ENCODE peak calls at places on chromosomes 6 and 20, in eight cellular contexts. B, F, X, S, O, R, H and A are unnamed samples.

GRCh38 chr6:71294121-71294523 is 5.5 kb downstream of the OGFRL1 start:
- DNase-seq in R (no peak), X (no peak), O (no peak), B (no peak), F (no peak), H (no peak), S (peak), A (no peak)

GRCh38 chr6:149057464-149057840 is 260.1 kb upstream of the TAB2 start:
- DNase-seq in H (no peak), S (no peak), R (no peak), B (no peak), O (no peak), F (no peak), X (no peak), A (no peak)

GRCh38 chr6:80223743-80224212 is 117.3 kb downstream of the BCKDHB start:
- DNase-seq in X (no peak), O (no peak), F (no peak), B (no peak), H (no peak), R (no peak), S (no peak), A (no peak)

GRCh38 chr6:27866370-27867050 is 45.7 kb downstream of the OR2B2 start:
- DNase-seq in O (no peak), S (no peak), R (no peak), F (no peak), H (no peak), B (no peak), X (no peak), A (peak)

GRCh38 chr6:163170294-163170883 is 244.1 kb upstream of the QKI start:
- DNase-seq in X (no peak), H (no peak), R (peak), O (no peak), S (peak), B (no peak), F (no peak), A (peak)

GRCh38 chr6:31581511-31582229 is 554 bp downstream of the LTB start:
- DNase-seq in S (no peak), R (no peak), O (no peak), X (no peak), H (no peak), F (no peak), B (no peak), A (no peak)

GRCh38 chr20:49724637-49725606 is 11.2 kb upstream of the B4GALT5 start:
- DNase-seq in H (peak), R (no peak), S (peak), X (no peak), B (no peak), O (peak), F (peak), A (peak)

GRCh38 chr20:1391640-1392442 is 1.0 kb downstream of the FKBP1A start:
- DNase-seq in R (no peak), X (no peak), S (no peak), B (no peak), F (no peak), O (no peak), H (no peak), A (peak)

GRCh38 chr6:20400476-20401402 is 940 bp upstream of the E2F3 start:
- DNase-seq in F (no peak), B (peak), R (no peak), H (peak), O (peak), X (peak), S (peak), A (peak)

GRCh38 chr6:132650413-132650812 is 8.6 kb downstream of the TAAR1 start:
- DNase-seq in R (no peak), X (no peak), B (no peak), H (no peak), F (no peak), O (no peak), S (no peak), A (no peak)

GRCh38 chr6:7786206-7786605 is 60.3 kb downstream of the BMP6 start:
- DNase-seq in S (no peak), R (no peak), F (no peak), B (no peak), X (no peak), H (no peak), O (no peak), A (no peak)

GRCh38 chr6:117269649-117270120 is 4.3 kb downstream of the VGLL2 start:
- DNase-seq in R (no peak), O (no peak), S (no peak), B (no peak), H (no peak), F (no peak), X (no peak), A (no peak)

GRCh38 chr6:163735076-163735475 is 320.6 kb downstream of the QKI start:
- DNase-seq in H (peak), F (peak), O (no peak), R (no peak), B (no peak), X (no peak), S (no peak), A (no peak)

GRCh38 chr6:89369009-89369408 is 16.5 kb upstream of the UBE2J1 start:
- DNase-seq in X (no peak), S (peak), B (no peak), H (peak), F (peak), O (peak), R (peak), A (no peak)

GRCh38 chr6:105184921-105185320 is 5.1 kb upstream of the POPDC3 start:
- DNase-seq in H (no peak), O (no peak), R (peak), S (no peak), B (no peak), F (no peak), X (no peak), A (no peak)

GRCh38 chr6:396126-396520 is 4.6 kb downstream of the IRF4 start:
- DNase-seq in O (no peak), H (no peak), R (no peak), X (no peak), F (no peak), S (no peak), B (no peak), A (no peak)

DNA sequence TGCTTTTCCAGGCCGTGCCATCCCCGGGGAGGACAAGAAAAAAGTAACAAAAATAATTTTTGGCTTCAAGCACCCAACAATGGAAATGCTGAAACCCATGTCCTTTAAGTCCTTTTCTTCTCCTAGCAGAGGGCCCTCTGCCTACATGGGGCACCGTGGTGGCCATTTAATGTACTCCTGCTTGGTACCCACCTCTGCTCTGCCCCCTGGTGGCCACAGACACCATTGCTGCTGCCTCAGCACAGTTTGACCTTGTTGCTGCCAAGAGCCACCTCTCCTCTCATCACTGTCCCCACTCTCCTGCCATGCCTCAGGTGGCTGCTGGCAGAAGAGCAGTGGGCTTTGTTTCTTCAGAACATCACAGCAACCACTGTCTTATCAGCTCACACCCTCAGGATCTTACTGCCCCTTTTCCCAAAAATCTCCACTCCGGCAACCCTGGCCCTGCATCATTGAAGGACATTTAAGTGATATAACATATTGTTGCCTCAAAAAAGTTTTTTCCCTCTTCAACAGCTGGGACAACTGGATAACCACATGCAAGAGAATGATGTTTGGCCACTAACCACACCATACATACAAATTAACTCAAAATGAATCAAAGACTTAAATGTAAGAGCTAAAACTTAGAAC is 12.9 kb upstream of the ARMC2 start:
- DNase-seq in F (peak), H (peak), S (peak), X (no peak), R (peak), O (peak), B (peak), A (peak)
- H3K4me3 ChIP-seq in F (no peak), H (no peak), S (no peak), X (no peak), R (no peak), O (no peak), B (no peak), A (no peak)

GRCh38 chr6:147132889-147133288 is 71.3 kb upstream of the STXBP5 start:
- DNase-seq in F (no peak), O (no peak), X (no peak), R (no peak), S (no peak), B (no peak), H (no peak), A (no peak)

GRCh38 chr6:147135211-147135672 is 69.0 kb upstream of the STXBP5 start:
- DNase-seq in R (peak), H (no peak), B (no peak), S (no peak), O (no peak), F (no peak), X (no peak), A (no peak)

GRCh38 chr6:147133669-147134068 is 70.5 kb upstream of the STXBP5 start:
- DNase-seq in R (no peak), X (no peak), H (no peak), O (no peak), F (no peak), S (no peak), B (no peak), A (no peak)

GRCh38 chr6:147128056-147128455 is 76.2 kb upstream of the STXBP5 start:
- DNase-seq in B (no peak), R (no peak), S (no peak), X (no peak), O (no peak), H (no peak), F (no peak), A (no peak)

DNA sequence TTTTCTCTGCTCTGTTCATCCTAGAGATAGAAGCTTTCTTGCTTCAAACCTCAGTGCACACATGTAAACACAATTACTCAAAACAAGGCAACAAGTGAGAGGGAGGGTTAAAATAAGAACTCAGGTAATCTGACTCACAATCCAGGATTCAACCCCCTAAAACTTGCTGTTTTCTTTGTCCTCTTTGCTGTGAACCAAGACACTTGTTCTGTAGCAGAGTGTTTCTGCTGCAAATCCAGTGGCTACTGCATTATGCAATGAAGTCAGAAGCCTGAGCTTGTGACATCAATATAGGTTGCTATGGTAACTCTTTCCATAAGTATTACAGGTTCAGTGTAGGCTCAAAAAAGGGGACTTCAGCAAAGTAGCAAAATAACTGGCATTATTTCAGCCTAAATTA is 72.5 kb upstream of the STXBP5 start:
- DNase-seq in R (no peak), O (no peak), X (no peak), H (no peak), F (no peak), B (no peak), S (no peak), A (no peak)
- H3K27ac ChIP-seq in R (no peak), O (no peak), X (no peak), H (no peak), F (no peak), B (no peak), S (no peak), A (no peak)

GRCh38 chr6:41042167-41042566 is at the start of gene TSPO2:
- DNase-seq in O (no peak), H (no peak), R (no peak), S (no peak), X (no peak), F (no peak), B (no peak), A (no peak)
- H3K4me3 ChIP-seq in O (no peak), H (no peak), R (no peak), S (no peak), X (no peak), F (no peak), B (no peak), A (no peak)

GRCh38 chr6:3289664-3290055 is 30.9 kb downstream of the PSMG4 start:
- DNase-seq in R (no peak), B (no peak), S (no peak), O (no peak), X (no peak), H (peak), F (peak), A (no peak)

GRCh38 chr6:3288711-3289663 is 30.2 kb downstream of the PSMG4 start:
- DNase-seq in R (no peak), B (no peak), O (no peak), X (peak), F (peak), S (no peak), H (peak), A (no peak)

GRCh38 chr6:3287308-3287707 is 28.6 kb downstream of the PSMG4 start:
- DNase-seq in R (no peak), S (no peak), O (no peak), H (peak), F (peak), X (no peak), B (no peak), A (no peak)

GRCh38 chr6:3286641-3287171 is 28.0 kb downstream of the PSMG4 start:
- DNase-seq in X (no peak), F (peak), O (no peak), H (peak), B (no peak), R (no peak), S (no peak), A (no peak)

GRCh38 chr6:3287976-3288707 is 29.4 kb downstream of the PSMG4 start:
- DNase-seq in F (peak), O (no peak), R (no peak), X (no peak), S (no peak), B (no peak), H (peak), A (no peak)
- H3K27ac ChIP-seq in F (no peak), O (no peak), R (no peak), X (no peak), S (no peak), B (no peak), H (no peak), A (no peak)

GRCh38 chr20:8476023-8476422 is 344.0 kb downstream of the PLCB1 start:
- DNase-seq in O (no peak), F (no peak), S (no peak), B (no peak), H (no peak), R (no peak), X (no peak), A (no peak)
- H3K4me3 ChIP-seq in O (no peak), F (no peak), S (no peak), B (no peak), H (no peak), R (no peak), X (no peak), A (no peak)

GRCh38 chr20:32455901-32456701 is 98.0 kb downstream of the ASXL1 start:
- DNase-seq in S (no peak), O (no peak), H (no peak), X (peak), R (no peak), B (peak), F (no peak), A (no peak)
- H3K27ac ChIP-seq in S (no peak), O (no peak), H (peak), X (peak), R (no peak), B (no peak), F (no peak), A (no peak)

DNA sequence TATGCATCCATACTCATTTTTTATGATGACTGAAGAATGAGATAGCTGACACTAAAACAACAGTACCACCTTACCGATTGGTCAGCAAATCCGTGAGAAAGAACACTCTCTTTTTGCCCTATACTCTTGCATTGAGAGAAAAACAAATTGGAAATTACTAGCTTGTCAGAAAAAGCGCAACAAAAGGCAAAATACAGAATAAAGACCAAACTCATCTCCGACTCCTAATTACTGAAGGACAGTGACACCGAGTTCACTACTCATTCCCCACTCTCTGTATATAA is 2.1 kb downstream of the MCUR1 start:
- DNase-seq in H (no peak), B (no peak), S (no peak), O (no peak), F (no peak), X (no peak), R (no peak), A (no peak)
- H3K4me3 ChIP-seq in H (no peak), B (no peak), S (no peak), O (no peak), F (no peak), X (no peak), R (no peak), A (peak)

GRCh38 chr6:44057931-44058616 is 69.2 kb downstream of the MRPL14 start:
- DNase-seq in X (no peak), H (no peak), B (no peak), R (no peak), O (no peak), F (no peak), S (no peak), A (no peak)

GRCh38 chr6:44060622-44061374 is 66.5 kb downstream of the MRPL14 start:
- DNase-seq in F (no peak), S (no peak), X (no peak), O (no peak), B (no peak), R (no peak), H (no peak), A (no peak)

GRCh38 chr6:44059359-44060342 is 67.6 kb downstream of the MRPL14 start:
- DNase-seq in X (no peak), R (no peak), O (no peak), B (peak), F (no peak), H (no peak), S (no peak), A (no peak)

GRCh38 chr6:44057238-44057930 is 69.9 kb downstream of the MRPL14 start:
- DNase-seq in H (no peak), F (no peak), S (no peak), O (no peak), X (no peak), B (no peak), R (no peak), A (no peak)

GRCh38 chr6:44058617-44059358 is 68.5 kb downstream of the MRPL14 start:
- DNase-seq in X (peak), H (peak), R (peak), B (peak), S (peak), O (peak), F (peak), A (no peak)
- H3K27ac ChIP-seq in X (peak), H (peak), R (peak), B (peak), S (peak), O (peak), F (peak), A (no peak)

GRCh38 chr20:33444797-33445560 is 1.4 kb upstream of the SNTA1 start:
- DNase-seq in X (no peak), F (no peak), B (no peak), S (no peak), R (peak), O (no peak), H (no peak), A (peak)
- H3K4me3 ChIP-seq in X (no peak), F (peak), B (peak), S (no peak), R (no peak), O (no peak), H (no peak), A (peak)